ENCODE peak calls at places on chromosomes 4 and X, in four cellular contexts. N is ovary, J is esophagus muscularis mucosa, W is astrocyte of the cerebellum. R is an unnamed sample.

GRCh38 chrX:20433376-20433775 is 166.7 kb upstream of the RPS6KA3 start:
- DNase-seq in J (no peak), N (no peak), W (no peak), R (no peak)

GRCh38 chrX:110026099-110026844 is 23.4 kb downstream of the TMEM164 start:
- DNase-seq in J (no peak), N (no peak), W (no peak), R (no peak)

GRCh38 chr4:10311939-10312338 is 145.3 kb downstream of the ZNF518B start:
- DNase-seq in J (no peak), W (no peak), N (no peak), R (no peak)

GRCh38 chrX:39728025-39728424 is 369.7 kb downstream of the BCOR start:
- DNase-seq in N (no peak), W (no peak), J (no peak), R (no peak)

GRCh38 chr4:140865830-140866229 is 109.6 kb upstream of the TBC1D9 start:
- DNase-seq in J (no peak), N (no peak), W (no peak), R (no peak)

GRCh38 chrX:107775734-107776511 is at the start of gene TSC22D3:
- DNase-seq in N (peak), J (peak), W (no peak), R (no peak)

GRCh38 chr4:147108409-147108808 is 162.7 kb upstream of the TTC29 start:
- DNase-seq in J (no peak), N (no peak), W (no peak), R (no peak)

GRCh38 chrX:148310402-148311200 is 189.8 kb upstream of the AFF2 start:
- DNase-seq in W (no peak), N (no peak), J (no peak), R (no peak)

GRCh38 chr4:123198706-123199105 is 197.9 kb upstream of the SPRY1 start:
- DNase-seq in J (no peak), N (no peak), W (peak), R (no peak)

GRCh38 chrX:108186811-108187210 is 95.2 kb downstream of the ATG4A start:
- DNase-seq in J (no peak), N (no peak), W (peak), R (peak)

GRCh38 chr4:38753021-38753806 is 29.6 kb downstream of the TLR10 start:
- DNase-seq in J (peak), W (peak), N (peak), R (peak)

GRCh38 chr4:15912961-15913630 is 25.4 kb downstream of the FGFBP1 start:
- DNase-seq in N (no peak), W (no peak), J (no peak), R (no peak)

GRCh38 chrX:7841084-7841805 is 1.7 kb upstream of the VCX start:
- DNase-seq in W (no peak), J (no peak), N (no peak), R (no peak)

GRCh38 chrX:40083120-40083978 is 14.4 kb downstream of the BCOR start:
- DNase-seq in W (no peak), N (peak), J (no peak), R (no peak)

GRCh38 chr4:80266267-80266901 is at the start of gene FGF5:
- DNase-seq in W (peak), J (no peak), N (no peak), R (peak)

GRCh38 chrX:46574941-46575381 is 1.4 kb downstream of the CHST7 start:
- DNase-seq in W (no peak), J (no peak), N (no peak), R (no peak)

GRCh38 chr4:177308842-177309524 is 691 bp upstream of the NEIL3 start:
- DNase-seq in W (no peak), N (no peak), J (no peak), R (no peak)
- H3K4me3 ChIP-seq in W (peak), N (peak), J (peak), R (peak)

DNA sequence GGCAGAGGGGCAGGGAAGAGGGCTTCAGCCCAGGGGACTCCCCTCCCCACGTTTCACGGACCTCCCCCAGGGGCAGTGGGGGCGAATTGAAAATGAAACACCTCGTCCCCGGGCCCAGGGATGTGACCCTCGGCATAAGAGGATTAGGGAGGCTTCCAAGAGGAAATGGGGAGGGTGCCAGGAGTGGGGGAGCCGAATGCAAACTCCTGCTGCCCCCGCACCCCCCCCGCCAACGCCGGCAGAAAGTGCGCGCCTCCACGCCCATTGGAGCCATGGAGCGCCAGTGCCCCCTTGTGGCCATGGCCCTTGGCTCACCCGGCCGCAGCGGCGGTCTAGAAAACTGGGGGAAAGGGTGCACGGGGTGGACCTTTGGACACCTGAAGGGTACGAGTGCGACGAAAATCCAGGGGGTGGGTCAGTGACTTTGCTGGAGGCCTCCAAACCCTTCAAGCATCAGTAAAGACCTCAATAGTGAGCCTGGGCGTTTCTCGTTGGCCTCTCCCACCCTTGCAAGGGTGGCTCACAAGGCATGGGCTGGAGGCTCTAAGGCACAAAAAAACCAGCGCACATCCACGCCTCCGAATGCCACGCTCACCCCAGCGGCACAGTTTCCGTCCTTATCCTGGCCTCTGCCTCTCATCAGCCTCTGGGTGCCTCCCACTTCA is 120.8 kb upstream of the PJA1 start:
- DNase-seq in W (no peak), N (peak), J (no peak), R (no peak)
- H3K4me3 ChIP-seq in W (peak), N (peak), J (peak), R (peak)

DNA sequence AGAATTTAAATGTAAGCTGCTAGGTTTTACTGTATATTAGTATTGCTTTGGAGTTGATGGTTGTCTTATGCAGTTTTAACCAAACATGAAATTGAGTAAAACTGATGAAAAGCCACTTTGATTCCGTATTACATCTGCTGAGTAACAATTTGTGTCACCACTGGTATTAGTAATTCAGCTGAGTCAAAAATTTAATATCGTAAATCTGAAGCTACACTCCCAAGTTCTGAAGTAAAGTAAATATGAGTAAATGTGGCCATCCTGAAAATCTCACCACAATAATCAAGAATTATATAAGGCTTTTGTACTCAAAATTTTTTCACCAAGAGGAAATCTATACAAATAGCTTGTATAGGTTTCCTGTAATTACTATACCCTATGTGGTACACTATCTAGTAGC is 142.3 kb downstream of the STPG2 start:
- DNase-seq in N (no peak), W (no peak), J (no peak), R (no peak)
- H3K4me3 ChIP-seq in N (no peak), W (no peak), J (no peak), R (no peak)

GRCh38 chrX:106037835-106038473 is 573 bp downstream of the SERPINA7 start:
- DNase-seq in J (no peak), W (no peak), N (no peak), R (no peak)
- H3K4me3 ChIP-seq in J (no peak), W (no peak), N (no peak), R (no peak)

DNA sequence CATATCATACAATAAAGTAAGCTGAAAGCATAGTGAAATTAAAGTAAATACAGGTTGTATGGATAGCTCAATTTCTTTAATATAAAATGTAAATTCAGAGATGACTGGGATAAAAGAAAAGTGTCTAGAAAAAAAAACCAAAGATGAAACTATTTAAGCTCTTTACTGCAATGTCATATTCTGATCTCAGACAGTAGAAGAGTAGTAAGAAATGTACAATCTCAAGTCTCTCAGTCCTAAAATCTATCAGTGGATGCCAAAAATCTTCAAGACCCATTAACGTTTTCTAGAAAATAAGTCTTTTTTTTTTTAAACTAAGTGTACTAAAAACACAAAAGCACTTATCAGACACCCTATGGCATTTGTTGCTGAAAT is 13.8 kb downstream of the MGARP start:
- DNase-seq in W (no peak), N (no peak), J (no peak), R (no peak)
- H3K4me3 ChIP-seq in W (peak), N (peak), J (peak), R (peak)

R was measured in AG04450.